ENCODE peak calls at places on chromosomes 11 and 22, in four cellular contexts. O, L, K and S are unnamed samples.

GRCh38 chr11:116525961-116526495 is 246.8 kb downstream of the BUD13 start:
- DNase-seq in O (no peak), L (no peak), K (no peak), S (no peak)

GRCh38 chr11:71341596-71341995 is 89.2 kb upstream of the SHANK2 start:
- DNase-seq in O (no peak), L (no peak), K (no peak), S (no peak)

GRCh38 chr11:132846080-132846479 is 686.2 kb downstream of the OPCML start:
- DNase-seq in O (no peak), L (no peak), K (no peak), S (no peak)

GRCh38 chr22:17999851-18000250 is 24.5 kb downstream of the MICAL3 start:
- DNase-seq in O (no peak), L (no peak), K (no peak), S (no peak)

GRCh38 chr11:76244311-76245061 is 38.2 kb upstream of the WNT11 start:
- DNase-seq in O (no peak), L (no peak), K (no peak), S (no peak)

GRCh38 chr22:44337658-44338004 is 24.9 kb upstream of the SHISAL1 start:
- DNase-seq in O (no peak), L (no peak), K (no peak), S (no peak)

GRCh38 chr11:117618956-117619355 is 178.1 kb downstream of the DSCAML1 start:
- DNase-seq in O (no peak), L (no peak), K (no peak), S (peak; percentile 69)

GRCh38 chr11:19652976-19653375 is 59.7 kb upstream of the NAV2 start:
- DNase-seq in O (no peak), L (no peak), K (no peak), S (no peak)

GRCh38 chr11:124672531-124673215 is 866 bp downstream of the SIAE start:
- DNase-seq in O (no peak), L (no peak), K (no peak), S (peak; percentile 15)

GRCh38 chr22:32199341-32199740 is 5.5 kb downstream of the RFPL2 start:
- DNase-seq in O (no peak), L (no peak), K (no peak), S (no peak)

GRCh38 chr11:67315325-67315909 is 12.1 kb downstream of the SSH3 start:
- DNase-seq in O (no peak), L (no peak), K (no peak), S (no peak)

GRCh38 chr11:19506803-19507466 is 205.7 kb upstream of the NAV2 start:
- DNase-seq in O (no peak), L (no peak), K (no peak), S (no peak)

GRCh38 chr11:113331988-113332387 is 17.6 kb downstream of the TTC12 start:
- DNase-seq in O (no peak), L (no peak), K (no peak), S (no peak)

GRCh38 chr11:55474321-55474720 is 79.9 kb upstream of the OR4C15 start:
- DNase-seq in O (no peak), L (no peak), K (no peak), S (no peak)

GRCh38 chr11:10307411-10308207 is 2.7 kb downstream of the ADM start:
- DNase-seq in O (peak; percentile 71), L (no peak), K (peak; percentile 60), S (peak; percentile 91)

GRCh38 chr11:1261241-1262071 is 38.6 kb downstream of the MUC5B start:
- DNase-seq in O (no peak), L (no peak), K (no peak), S (no peak)

GRCh38 chr11:1260620-1261019 is 37.8 kb downstream of the MUC5B start:
- DNase-seq in O (no peak), L (no peak), K (no peak), S (no peak)

GRCh38 chr11:1259076-1259461 is 36.2 kb downstream of the MUC5B start:
- DNase-seq in O (no peak), L (no peak), K (no peak), S (no peak)

GRCh38 chr11:1259561-1259960 is 36.7 kb downstream of the MUC5B start:
- DNase-seq in O (no peak), L (no peak), K (no peak), S (no peak)

DNA sequence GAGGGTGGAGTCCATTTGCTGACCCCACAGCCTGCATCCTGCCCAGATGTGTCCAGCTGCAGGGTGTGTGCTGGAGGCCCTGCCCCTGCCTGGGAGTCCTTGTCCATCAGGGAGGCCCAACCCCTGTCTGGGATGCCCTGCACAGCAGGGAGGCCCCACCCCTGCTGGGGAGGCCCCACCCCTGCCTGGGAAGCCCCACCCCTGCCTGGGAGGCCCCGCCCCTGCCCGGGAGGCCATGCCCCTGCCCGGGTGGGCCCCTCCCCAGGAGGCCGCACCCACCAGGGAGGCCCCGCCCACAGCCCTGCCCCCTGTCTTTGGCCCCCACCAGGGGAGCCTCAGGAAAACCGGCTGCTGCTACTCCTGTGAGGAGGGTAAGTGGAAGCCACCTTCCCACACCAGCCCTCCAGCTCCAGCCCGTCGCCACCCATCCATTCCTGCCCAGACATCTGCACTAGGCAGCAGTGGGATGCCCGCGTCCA is 37.2 kb downstream of the MUC5B start:
- DNase-seq in O (peak; percentile 37), L (no peak), K (no peak), S (peak; percentile 91)
- TF ChIP-seq TCF12 in O (no peak), L (no peak), K (no peak), S (no peak)

GRCh38 chr22:41215926-41216325 is 10.8 kb downstream of the L3MBTL2 start:
- DNase-seq in O (no peak), L (no peak), K (no peak), S (no peak)
- H3K9ac ChIP-seq in O (no peak overlapping the region), L (no peak overlapping the region), K (no peak overlapping the region), S (no peak overlapping the region)

DNA sequence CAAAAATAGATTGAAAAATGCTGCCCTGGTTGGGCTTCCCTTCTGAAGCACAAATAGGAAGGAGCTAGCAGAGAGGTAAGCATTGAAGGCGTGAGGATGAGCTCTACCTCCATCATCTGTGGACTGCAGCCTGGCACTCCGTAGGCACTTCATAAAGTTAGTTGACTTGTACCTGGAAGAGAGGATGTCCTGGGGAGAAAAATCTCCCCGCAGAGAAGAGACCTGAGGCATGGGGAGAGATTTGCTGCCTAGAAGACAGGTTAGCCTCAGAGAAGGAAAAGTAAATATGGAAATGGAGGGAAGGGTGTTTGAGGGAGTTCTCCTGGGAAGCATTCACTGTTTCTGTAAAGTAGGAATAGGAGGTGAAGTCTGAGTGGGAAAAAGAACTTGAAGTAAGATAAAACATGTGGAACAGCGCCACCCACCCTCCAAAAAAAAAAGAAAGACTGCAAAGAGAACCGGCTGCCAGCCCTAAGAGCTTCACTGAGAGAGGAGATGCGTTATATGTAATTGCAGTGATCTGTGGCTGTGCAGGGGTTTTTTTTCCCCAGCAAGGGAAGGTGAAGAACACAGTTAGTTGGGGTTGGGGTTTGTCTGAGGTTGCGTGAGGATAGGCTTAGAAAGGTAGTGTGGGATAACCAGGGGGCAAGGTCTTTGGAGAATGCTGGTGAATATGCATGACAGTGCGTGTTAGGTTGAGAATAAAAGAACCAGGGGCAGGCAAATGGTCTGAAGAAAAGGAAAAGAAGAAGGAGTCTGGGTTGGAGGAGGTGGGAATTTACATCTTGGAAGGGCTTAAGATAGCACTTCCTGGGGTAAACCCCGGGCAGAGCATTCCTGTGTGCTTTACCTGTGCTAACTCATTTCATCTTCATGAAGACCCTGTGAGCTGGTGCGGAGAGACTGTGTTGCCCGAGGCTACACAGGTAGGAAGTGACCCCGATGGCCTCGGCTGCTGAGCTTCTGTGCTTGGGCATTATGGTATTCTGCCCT is 16.0 kb downstream of the TNRC6B start:
- DNase-seq in O (no peak), L (peak; percentile 68), K (no peak), S (no peak)
- TF ChIP-seq CTCF in O (peak; percentile 28), L (no peak), K (peak; percentile 6), S (peak; percentile 34)

GRCh38 chr22:37957232-37957631 is 3.7 kb downstream of the POLR2F start:
- DNase-seq in O (no peak), L (no peak), K (no peak), S (no peak)

GRCh38 chr22:37953437-37954179 is at the start of the genes C22orf23 and POLR2F:
- DNase-seq in O (peak; percentile 92), L (peak; percentile 71), K (peak; percentile 88), S (peak; percentile 90)

GRCh38 chr22:37961062-37961461 is 7.6 kb downstream of the POLR2F start:
- DNase-seq in O (no peak), L (no peak), K (no peak), S (no peak)

GRCh38 chr22:37959231-37959825 is 5.8 kb downstream of the POLR2F start:
- DNase-seq in O (no peak), L (no peak), K (no peak), S (no peak)
- TF ChIP-seq TCF12 in O (no peak), L (no peak), K (no peak), S (no peak)

GRCh38 chr11:32435511-32435946 is at the start of gene WT1:
- DNase-seq in O (no peak), L (no peak), K (no peak), S (peak; percentile 31)
- H3K9ac ChIP-seq in O (no peak within 1 kb of the TSS), L (no peak within 1 kb of the TSS), K (no peak within 1 kb of the TSS), S (no peak within 1 kb of the TSS)

DNA sequence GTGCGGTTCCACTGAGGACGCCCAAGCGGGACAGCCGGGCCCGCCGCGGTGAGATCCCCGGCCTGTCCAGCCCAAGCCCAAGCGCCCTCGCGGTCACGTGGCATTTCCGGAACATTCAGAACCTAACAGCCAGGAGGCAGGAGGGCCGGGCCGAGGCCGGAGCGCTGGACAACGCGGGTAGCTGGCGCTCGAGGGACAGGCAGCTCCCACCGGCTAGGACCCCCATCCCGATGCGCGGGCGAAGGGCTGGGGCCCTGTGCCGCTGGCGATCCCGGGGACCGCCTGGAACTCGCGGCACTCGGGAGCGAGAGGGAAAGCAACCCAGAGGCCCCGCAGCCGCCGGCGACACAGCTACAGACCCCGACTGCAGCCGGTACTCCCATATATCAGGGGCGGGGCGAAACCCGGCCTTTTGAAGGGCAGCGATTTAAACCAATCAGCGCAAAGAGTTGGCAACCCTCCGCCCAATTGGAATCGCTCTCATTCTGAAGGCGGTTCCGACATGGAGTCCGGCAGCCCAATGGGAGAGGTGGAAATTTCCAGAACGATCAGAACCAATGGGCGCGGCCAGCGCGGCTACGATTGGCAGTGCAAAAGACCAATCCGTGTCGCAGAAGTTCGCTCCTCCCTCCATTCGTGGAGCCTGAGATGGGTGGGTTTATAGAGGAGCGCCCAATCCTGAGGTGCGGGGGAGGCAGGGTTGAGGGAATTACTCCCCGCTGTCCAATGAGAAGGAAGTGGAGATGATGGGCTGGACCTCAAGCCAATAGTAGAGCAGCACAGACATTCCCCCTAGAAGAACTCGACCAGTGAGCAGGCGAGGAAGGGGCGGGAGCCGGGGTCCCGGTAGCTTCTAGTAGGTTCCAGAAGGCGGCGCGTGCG is at the start of gene STIP1:
- DNase-seq in O (peak; percentile 100), L (peak; percentile 100), K (peak; percentile 100), S (peak; percentile 96)
- TF ChIP-seq CTCF in O (peak; percentile 60), L (no peak), K (peak; percentile 37), S (peak; percentile 34)

DNA sequence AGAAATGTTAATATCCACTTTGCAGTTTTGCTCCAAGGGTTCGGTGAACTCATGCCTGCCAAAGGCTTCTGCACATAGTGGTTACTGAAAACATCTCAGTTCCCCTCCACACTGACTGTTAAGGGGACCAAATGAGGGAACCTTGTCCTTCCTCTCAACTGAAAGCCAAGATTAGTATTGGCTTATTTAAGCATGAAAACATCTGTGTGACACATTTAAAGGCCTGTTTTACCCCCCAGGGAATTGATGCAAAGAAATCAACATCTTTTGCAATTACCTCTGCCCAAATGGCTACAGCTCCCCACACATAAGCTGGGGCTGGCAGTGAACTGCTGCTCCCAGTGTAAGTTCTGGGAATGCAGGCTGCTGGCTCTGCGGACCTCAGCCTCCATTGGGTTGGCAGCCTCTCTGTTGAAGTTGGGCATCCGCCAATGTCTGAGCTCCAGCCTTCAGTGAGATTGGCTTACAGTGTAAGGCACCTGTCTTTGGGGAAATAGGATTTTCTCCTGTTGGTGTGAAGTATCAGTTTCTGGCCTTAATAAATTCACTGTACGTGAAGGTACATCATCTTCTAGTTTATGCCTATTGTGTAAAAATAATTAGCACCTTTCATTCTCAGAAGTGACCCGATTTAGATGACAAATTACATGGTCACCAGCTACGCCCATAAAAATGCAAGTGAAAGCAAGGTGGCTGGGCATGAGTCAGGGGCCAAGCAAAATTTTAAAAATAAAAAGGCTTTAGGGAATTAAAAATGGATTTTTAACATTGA is 213.4 kb upstream of the SYN3 start:
- DNase-seq in O (no peak), L (no peak), K (peak; percentile 95), S (no peak)
- TF ChIP-seq TCF12 in O (no peak), L (no peak), K (peak; percentile 61), S (no peak)